ENCODE peak calls at places on chromosome 16, in ten cellular contexts. B is C1 segment of cervical spinal cord, T is SW 1271, V is iPS DF 19.7, N is non-pigmented ciliary epithelial cell, A is epithelial cell of prostate, K is NCI-H2171 treated with DMSO at 0.1 percent for 48 hours, U is ELR, G is ACHN, R is left ventricle myocardium inferior. O is an unnamed sample.

GRCh38 chr16:10753670-10754069 is 10.0 kb downstream of the NUBP1 start:
- DNase-seq in R (no peak), U (no peak), N (no peak), V (no peak), G (no peak), A (no peak), B (no peak), T (no peak), K (no peak), O (no peak)

GRCh38 chr16:83200005-83200779 is 573.4 kb downstream of the CDH13 start:
- DNase-seq in N (no peak), V (no peak), B (no peak), K (no peak), R (no peak), G (no peak), A (peak), U (peak), T (no peak), O (peak)

GRCh38 chr16:3182608-3183444 is 5.2 kb upstream of the OR1F1 start:
- DNase-seq in V (no peak), A (no peak), R (no peak), N (no peak), G (peak), K (peak), B (no peak), U (peak), T (peak), O (peak)

GRCh38 chr16:24819462-24820040 is 26.2 kb upstream of the SLC5A11 start:
- DNase-seq in G (no peak), A (no peak), K (no peak), T (no peak), U (no peak), R (no peak), B (no peak), V (no peak), N (no peak), O (no peak)

GRCh38 chr16:88531346-88531745 is 38.9 kb upstream of the ZC3H18 start:
- DNase-seq in N (no peak), A (no peak), G (no peak), R (no peak), B (no peak), T (no peak), K (no peak), V (no peak), U (no peak), O (no peak)

GRCh38 chr16:69410285-69410990 is 14.0 kb upstream of the CYB5B start:
- DNase-seq in U (peak), K (no peak), B (no peak), G (no peak), T (no peak), A (no peak), N (no peak), R (no peak), V (no peak), O (peak)

GRCh38 chr16:30922420-30922959 is 882 bp upstream of the FBXL19 start:
- DNase-seq in B (peak), R (peak), A (peak), U (peak), T (peak), V (peak), K (peak), G (peak), N (peak), O (peak)

GRCh38 chr16:70395345-70395901 is 43.5 kb downstream of the ST3GAL2 start:
- DNase-seq in B (no peak), R (peak), U (peak), A (no peak), V (peak), G (peak), T (no peak), N (no peak), K (no peak), O (no peak)

GRCh38 chr16:29809850-29810698 is 1.9 kb upstream of the PRRT2 start:
- DNase-seq in R (no peak), N (no peak), B (no peak), K (peak), V (no peak), G (no peak), T (no peak), U (peak), A (no peak), O (peak)

GRCh38 chr16:3101018-3101840 is 2.1 kb upstream of the ZSCAN10 start:
- DNase-seq in T (no peak), B (no peak), K (no peak), V (no peak), R (no peak), A (no peak), N (no peak), U (peak), G (peak), O (no peak)

GRCh38 chr16:14097182-14097951 is 26.2 kb downstream of the MRTFB start:
- DNase-seq in B (no peak), K (no peak), T (no peak), N (no peak), U (peak), A (peak), R (no peak), G (no peak), V (no peak), O (no peak)

GRCh38 chr16:75614247-75614897 is 8.7 kb downstream of the ADAT1 start:
- DNase-seq in N (no peak), R (no peak), U (peak), T (no peak), K (no peak), G (peak), A (no peak), V (no peak), B (no peak), O (peak)

GRCh38 chr16:27426423-27427408 is 24.7 kb downstream of the IL21R start:
- DNase-seq in G (peak), N (peak), R (no peak), A (peak), U (peak), B (no peak), V (peak), K (peak), T (no peak), O (peak)

GRCh38 chr16:87252269-87252970 is 64.8 kb downstream of the C16orf95 start:
- DNase-seq in A (no peak), U (peak), G (no peak), V (no peak), N (no peak), R (no peak), T (no peak), B (no peak), K (no peak), O (peak)

GRCh38 chr16:15701975-15702970 is 52.2 kb downstream of the NDE1 start:
- DNase-seq in V (no peak), U (peak), R (no peak), T (no peak), A (no peak), B (no peak), K (no peak), N (no peak), G (no peak), O (peak)

GRCh38 chr16:84566580-84567244 is 51.2 kb downstream of the COTL1 start:
- DNase-seq in R (no peak), K (no peak), G (no peak), N (no peak), V (no peak), U (no peak), T (no peak), B (no peak), A (no peak), O (no peak)

GRCh38 chr16:17885659-17886200 is 415.0 kb upstream of the XYLT1 start:
- DNase-seq in R (no peak), B (no peak), U (no peak), T (no peak), V (peak), G (no peak), N (no peak), K (no peak), A (no peak), O (no peak)

GRCh38 chr16:16047761-16048160 is 98.3 kb downstream of the ABCC1 start:
- DNase-seq in T (no peak), G (no peak), N (no peak), K (no peak), B (no peak), U (no peak), V (no peak), R (no peak), A (no peak), O (no peak)

GRCh38 chr16:48123104-48123788 is 32.5 kb downstream of the ABCC12 start:
- DNase-seq in N (peak), T (peak), G (peak), U (peak), V (no peak), B (no peak), A (peak), R (no peak), K (no peak), O (peak)

GRCh38 chr16:31132303-31132978 is 3.1 kb downstream of the PRSS8 start:
- DNase-seq in T (no peak), V (no peak), K (no peak), N (no peak), B (no peak), U (no peak), G (no peak), R (no peak), A (no peak), O (no peak)

GRCh38 chr16:66477028-66477515 is 50.0 kb downstream of the BEAN1 start:
- DNase-seq in K (no peak), T (no peak), U (no peak), N (no peak), G (no peak), V (no peak), R (no peak), A (no peak), B (no peak), O (no peak)

GRCh38 chr16:88662222-88662842 is 559 bp downstream of the MVD start:
- DNase-seq in V (no peak), N (no peak), T (no peak), G (no peak), K (no peak), R (no peak), A (no peak), U (peak), B (no peak), O (no peak)

GRCh38 chr16:9049241-9049640 is 42.2 kb upstream of the HAPSTR1 start:
- DNase-seq in B (no peak), G (no peak), K (no peak), N (peak), V (no peak), A (no peak), R (no peak), T (no peak), U (peak), O (no peak)

GRCh38 chr16:69444873-69445517 is 20.6 kb downstream of the CYB5B start:
- DNase-seq in K (no peak), N (no peak), U (peak), R (no peak), G (peak), B (no peak), V (no peak), A (no peak), T (no peak), O (no peak)

GRCh38 chr16:67632415-67633172 is 12.3 kb upstream of the CARMIL2 start:
- DNase-seq in U (no peak), R (peak), B (no peak), T (no peak), K (no peak), V (no peak), G (no peak), A (no peak), N (peak), O (no peak)

GRCh38 chr16:88737298-88738166 is 31.2 kb downstream of the CTU2 start:
- DNase-seq in G (peak), N (no peak), V (peak), A (no peak), T (no peak), R (peak), K (peak), U (peak), B (no peak), O (peak)

GRCh38 chr16:565420-566330 is 1.1 kb upstream of the NHLRC4 start:
- DNase-seq in A (no peak), N (no peak), U (no peak), B (no peak), R (no peak), G (no peak), V (no peak), T (no peak), K (no peak), O (no peak)

GRCh38 chr16:16080465-16081065 is 131.1 kb downstream of the ABCC1 start:
- DNase-seq in B (no peak), V (no peak), T (no peak), R (no peak), G (no peak), U (no peak), N (no peak), K (no peak), A (no peak), O (no peak)

GRCh38 chr16:4089251-4089810 is 26.9 kb downstream of the ADCY9 start:
- DNase-seq in V (no peak), A (no peak), U (no peak), B (no peak), T (no peak), K (peak), N (no peak), R (no peak), G (no peak), O (no peak)

GRCh38 chr16:4882633-4883285 is 35.5 kb downstream of the UBN1 start:
- DNase-seq in B (no peak), G (peak), R (no peak), N (peak), U (peak), K (peak), T (peak), A (peak), V (no peak), O (peak)

GRCh38 chr16:8931864-8932263 is 31.8 kb downstream of the USP7 start:
- DNase-seq in R (peak), V (peak), U (peak), B (no peak), G (peak), N (no peak), A (no peak), T (no peak), K (no peak), O (peak)

GRCh38 chr16:66346221-66346620 is 20.3 kb upstream of the CDH5 start:
- DNase-seq in R (no peak), V (no peak), T (no peak), G (no peak), B (no peak), K (no peak), N (no peak), A (no peak), U (no peak), O (no peak)

GRCh38 chr16:47903470-47903869 is 252.3 kb downstream of the ABCC12 start:
- DNase-seq in A (no peak), R (no peak), K (no peak), U (no peak), N (no peak), B (no peak), T (no peak), V (no peak), G (no peak), O (no peak)

GRCh38 chr16:55526448-55526847 is 17.6 kb downstream of the LPCAT2 start:
- DNase-seq in B (no peak), T (no peak), K (no peak), R (no peak), G (no peak), N (no peak), V (no peak), A (no peak), U (peak), O (no peak)

GRCh38 chr16:87178977-87179376 is 138.2 kb downstream of the C16orf95 start:
- DNase-seq in R (peak), T (no peak), U (peak), K (no peak), G (no peak), A (no peak), V (no peak), B (no peak), N (no peak), O (peak)

GRCh38 chr16:25158401-25158800 is 46.9 kb downstream of the LCMT1 start:
- DNase-seq in T (no peak), A (no peak), K (no peak), G (no peak), N (no peak), U (no peak), V (no peak), B (no peak), R (no peak), O (no peak)

GRCh38 chr16:46801428-46802049 is 29.4 kb downstream of the C16orf87 start:
- DNase-seq in N (no peak), U (peak), V (no peak), A (no peak), T (no peak), K (peak), B (no peak), G (peak), R (no peak), O (peak)

O was measured in HT1080.